ENCODE peak calls at places on chromosomes 5 and 9, in four cellular contexts. B is ovary, E is A549, J is right cardiac atrium. L is an unnamed sample.
A peak's percentile ranks its signal among the peaks of the same experiment; 100 is the strongest.

GRCh38 chr9:138066049-138066448 is 188.5 kb downstream of the CACNA1B start:
- DNase-seq in B (no peak), J (peak; percentile 7), E (no peak), L (peak; percentile 44)

GRCh38 chr9:88973281-88974045 is 17.8 kb upstream of the S1PR3 start:
- DNase-seq in B (no peak), J (no peak), E (no peak), L (no peak)

GRCh38 chr5:167207081-167207480 is 1084.4 kb upstream of the WWC1 start:
- DNase-seq in B (peak; percentile 21), J (peak; percentile 38), E (no peak), L (no peak)

GRCh38 chr5:159301351-159301911 is 28.9 kb downstream of the IL12B start:
- DNase-seq in B (no peak), E (no peak), J (no peak), L (no peak)

GRCh38 chr9:68822596-68823165 is 117.6 kb downstream of the PIP5K1B start:
- DNase-seq in E (no peak), B (no peak), J (peak; percentile 83), L (no peak)

GRCh38 chr9:79301549-79301948 is 270.2 kb upstream of the TLE4 start:
- DNase-seq in E (no peak), B (no peak), J (no peak), L (no peak)

GRCh38 chr5:135396459-135397055 is 2.5 kb downstream of the MACROH2A1 start:
- DNase-seq in B (no peak), E (no peak), J (no peak), L (no peak)

GRCh38 chr9:14616188-14616982 is 76.8 kb downstream of the ZDHHC21 start:
- DNase-seq in E (peak; percentile 6), J (no peak), B (no peak), L (no peak)

GRCh38 chr9:12658531-12659209 is 34.5 kb upstream of the TYRP1 start:
- DNase-seq in B (no peak), E (no peak), J (peak; percentile 36), L (peak; percentile 50)

GRCh38 chr5:1167728-1168709 is 33.4 kb upstream of the SLC6A19 start:
- DNase-seq in E (peak; percentile 85), J (peak; percentile 76), B (peak; percentile 67), L (no peak)

GRCh38 chr9:135076876-135077430 is 10.5 kb upstream of the OLFM1 start:
- DNase-seq in B (no peak), E (no peak), J (no peak), L (peak; percentile 24)

GRCh38 chr9:137724114-137724445 is 105.3 kb downstream of the EHMT1 start:
- DNase-seq in B (no peak), J (no peak), E (no peak), L (no peak)

GRCh38 chr9:131813116-131813515 is 73.2 kb upstream of the RAPGEF1 start:
- DNase-seq in B (no peak), J (no peak), E (no peak), L (no peak)

GRCh38 chr5:59874675-59875074 is 18.9 kb downstream of the PDE4D start:
- DNase-seq in B (no peak), E (no peak), J (no peak), L (no peak)

GRCh38 chr9:133163559-133164208 is at the start of gene GBGT1:
- DNase-seq in J (peak; percentile 93), B (peak; percentile 76), E (peak; percentile 35), L (peak; percentile 89)

GRCh38 chr9:136079211-136079915 is 15.7 kb downstream of the NACC2 start:
- DNase-seq in E (no peak), J (peak; percentile 67), B (peak; percentile 30), L (peak; percentile 63)

GRCh38 chr5:77828445-77828844 is 52.3 kb upstream of the TBCA start:
- DNase-seq in B (no peak), J (no peak), E (no peak), L (no peak)

GRCh38 chr5:15834596-15835245 is 334.7 kb downstream of the FBXL7 start:
- DNase-seq in J (no peak), E (no peak), B (no peak), L (no peak)

GRCh38 chr9:2469681-2470141 is 151.9 kb upstream of the VLDLR start:
- DNase-seq in B (peak; percentile 65), E (no peak), J (peak; percentile 51), L (no peak)

GRCh38 chr5:171137768-171138540 is 171.1 kb upstream of the TLX3 start:
- DNase-seq in E (no peak), B (no peak), J (no peak), L (no peak)

GRCh38 chr5:68071731-68072130 is 143.8 kb upstream of the PIK3R1 start:
- DNase-seq in B (no peak), E (no peak), J (no peak), L (no peak)

GRCh38 chr5:84393969-84394368 is 9.3 kb upstream of the EDIL3 start:
- DNase-seq in B (no peak), E (no peak), J (no peak), L (peak; percentile 73)

GRCh38 chr9:127898433-127899199 is 787 bp downstream of the ST6GALNAC6 start:
- DNase-seq in B (peak; percentile 80), J (peak; percentile 85), E (no peak), L (peak; percentile 88)

GRCh38 chr5:167871091-167871490 is 420.4 kb upstream of the WWC1 start:
- DNase-seq in B (no peak), J (no peak), E (no peak), L (no peak)

GRCh38 chr5:158796812-158797497 is 302.8 kb downstream of the EBF1 start:
- DNase-seq in B (no peak), J (no peak), E (no peak), L (no peak)

GRCh38 chr9:2809692-2810423 is 34.0 kb downstream of the PUM3 start:
- DNase-seq in J (no peak), B (peak; percentile 57), E (peak; percentile 50), L (no peak)

GRCh38 chr9:121960665-121961064 is 132.4 kb downstream of the TTLL11 start:
- DNase-seq in B (no peak), E (no peak), J (no peak), L (no peak)

GRCh38 chr5:79956173-79956670 is 34.8 kb downstream of the MTX3 start:
- DNase-seq in E (peak; percentile 10), J (no peak), B (no peak), L (no peak)

GRCh38 chr9:7237473-7238243 is 479.9 kb downstream of the KDM4C start:
- DNase-seq in J (no peak), B (no peak), E (no peak), L (no peak)

GRCh38 chr5:67301285-67301904 is 104.8 kb upstream of the CD180 start:
- DNase-seq in E (no peak), B (no peak), J (peak; percentile 78), L (peak; percentile 83)

GRCh38 chr9:117715411-117715989 is 11.3 kb downstream of the TLR4 start:
- DNase-seq in J (no peak), B (no peak), E (no peak), L (no peak)

GRCh38 chr5:109939109-109939682 is 249.5 kb downstream of the MAN2A1 start:
- DNase-seq in E (no peak), B (no peak), J (no peak), L (no peak)

GRCh38 chr9:20472646-20473045 is 149.7 kb downstream of the MLLT3 start:
- DNase-seq in J (no peak), E (no peak), B (no peak), L (no peak)
- H3K4me3 ChIP-seq in J (no peak overlapping the region), E (no peak overlapping the region), B (no peak overlapping the region), L (no peak overlapping the region)

DNA sequence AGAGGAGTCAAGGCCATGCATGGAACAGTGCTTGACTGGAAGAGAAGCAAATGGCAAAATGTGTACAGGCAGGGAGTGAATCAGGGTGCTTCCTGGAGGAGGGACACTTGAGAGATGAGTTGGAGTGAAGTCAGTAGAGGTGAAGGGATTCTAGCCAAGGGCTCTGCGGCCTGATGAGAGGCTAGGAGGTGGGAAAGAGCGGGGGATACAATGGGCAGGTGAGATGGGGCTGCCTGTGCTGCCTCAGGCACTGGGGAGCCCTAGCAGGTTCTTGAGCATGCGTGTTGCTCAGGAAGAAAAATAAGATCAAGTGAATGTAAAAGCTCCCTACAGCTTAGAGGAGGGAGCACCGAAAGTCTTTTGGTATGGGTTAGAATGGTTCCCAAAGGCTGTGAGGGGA is 22.3 kb downstream of the ERGIC1 start:
- DNase-seq in B (no peak), E (no peak), J (no peak), L (no peak)
- H3K4me1 ChIP-seq in B (peaks cover 46% of the 10 kb centered on the region), E (peaks cover 99% of the 10 kb centered on the region), J (peaks cover 41% of the 10 kb centered on the region), L (peaks cover 73% of the 10 kb centered on the region)

GRCh38 chr5:132385321-132386105 is 16.0 kb downstream of the SLC22A5 start:
- DNase-seq in E (peak; percentile 89), J (no peak), B (peak; percentile 53), L (no peak)
- H3K27ac ChIP-seq in E (peak overlapping the region; percentile 92), J (no peak overlapping the region), B (peak overlapping the region; percentile 87), L (no peak overlapping the region)

DNA sequence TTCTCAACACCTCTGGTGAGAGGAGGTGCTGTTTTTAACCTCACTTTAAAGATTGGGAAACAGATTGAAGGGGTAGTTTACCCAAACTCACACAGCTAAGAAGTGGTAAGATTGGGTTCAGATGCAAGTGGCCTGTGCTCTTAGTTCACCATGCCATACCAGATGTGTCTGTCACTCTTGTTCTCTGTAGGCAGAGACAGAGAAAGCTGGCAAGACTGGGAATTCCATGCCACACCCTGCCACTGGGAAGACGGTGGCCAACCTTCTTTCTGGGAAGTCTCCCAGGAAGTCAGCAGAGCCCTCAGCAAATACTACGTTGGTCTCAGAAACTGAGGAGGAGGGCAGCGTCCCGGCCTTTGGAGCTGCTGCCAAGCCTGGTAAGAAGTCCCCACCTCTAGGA is 11.0 kb downstream of the TCOF1 start:
- DNase-seq in J (no peak), B (no peak), E (no peak), L (no peak)
- H3K4me3 ChIP-seq in J (no peak overlapping the region), B (no peak overlapping the region), E (no peak overlapping the region), L (no peak overlapping the region)

DNA sequence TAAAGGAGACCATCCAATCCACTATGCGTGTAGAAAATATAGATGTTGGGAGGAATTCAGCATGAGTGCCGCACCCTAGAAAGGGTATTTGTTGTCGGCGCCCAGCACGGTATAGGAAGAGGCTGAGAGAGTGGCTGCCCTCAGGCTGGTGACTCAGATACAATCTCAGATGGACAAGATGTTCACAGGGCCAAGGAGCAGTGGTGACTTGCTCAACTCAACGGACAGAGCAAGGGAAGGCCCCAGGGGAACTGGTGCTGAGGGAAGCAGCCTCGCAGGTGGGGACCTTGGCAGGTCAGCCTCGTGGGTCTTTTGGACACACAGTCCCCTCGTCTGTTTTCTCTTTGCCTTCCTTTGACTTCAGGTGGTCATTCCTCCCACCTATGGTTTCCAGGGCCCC is 28.0 kb upstream of the IRX2 start:
- DNase-seq in B (no peak), E (no peak), J (no peak), L (no peak)
- H3K4me1 ChIP-seq in B (no peaks in the 10 kb centered on the region), E (no peaks in the 10 kb centered on the region), J (no peaks in the 10 kb centered on the region), L (no peaks in the 10 kb centered on the region)